ENCODE peak calls at places on chromosome 7, in nine cellular contexts. A is astrocyte of the spinal cord; V is iris pigment epithelial cell; P is GM23248; K is stimulated activated CD8-positive, alpha-beta memory T cell treated with anti-CD3 and anti-CD28 coated beads, Interleukin-7, amount 100 ng/mL, for 1 hour; C is upper lobe of right lung; D is EL; Q is NCI-H446 treated with DMSO at 0.1 percent for 48 hours; O is Ammon's horn. J is an unnamed sample.

GRCh38 chr7:136677456-136678365 is 190.7 kb upstream of the CHRM2 start:
- DNase-seq in A (peak), V (peak), P (peak), K (no peak), C (no peak), D (peak), Q (no peak), O (no peak), J (peak)

GRCh38 chr7:24573554-24574338 is 494 bp downstream of the PALS2 start:
- DNase-seq in A (peak), V (peak), P (peak), K (peak), C (peak), D (peak), Q (no peak), O (peak), J (peak)

GRCh38 chr7:155344618-155345433 is 47.1 kb downstream of the INSIG1 start:
- DNase-seq in A (peak), V (peak), P (peak), K (peak), C (peak), D (peak), Q (no peak), O (peak), J (peak)

GRCh38 chr7:36391436-36392198 is 2.0 kb downstream of the ANLN start:
- DNase-seq in A (peak), V (no peak), P (no peak), K (no peak), C (no peak), D (peak), Q (peak), O (no peak), J (peak)

GRCh38 chr7:105677803-105678583 is 96.7 kb upstream of the EFCAB10 start:
- DNase-seq in A (no peak), V (no peak), P (peak), K (peak), C (no peak), D (no peak), Q (no peak), O (no peak), J (no peak)

GRCh38 chr7:132380065-132380464 is 196.2 kb downstream of the PLXNA4 start:
- DNase-seq in A (no peak), V (no peak), P (no peak), K (no peak), C (no peak), D (no peak), Q (no peak), O (no peak), J (no peak)

GRCh38 chr7:99839560-99840011 is 11.8 kb downstream of the CYP3A43 start:
- DNase-seq in A (no peak), V (no peak), P (no peak), K (no peak), C (no peak), D (no peak), Q (no peak), O (no peak), J (no peak)

GRCh38 chr7:102146989-102147388 is 139.7 kb upstream of the SH2B2 start:
- DNase-seq in A (no peak), V (peak), P (no peak), K (no peak), C (no peak), D (no peak), Q (no peak), O (peak), J (no peak)

GRCh38 chr7:140639366-140640053 is 1.1 kb downstream of the DENND2A start:
- DNase-seq in A (peak), V (peak), P (peak), K (no peak), C (no peak), D (peak), Q (no peak), O (no peak), J (no peak)

GRCh38 chr7:133053321-133053891 is 28.5 kb downstream of the CHCHD3 start:
- DNase-seq in A (peak), V (peak), P (peak), K (no peak), C (no peak), D (peak), Q (peak), O (no peak), J (peak)

GRCh38 chr7:117715784-117716445 is 157.3 kb downstream of the CTTNBP2 start:
- DNase-seq in A (peak), V (peak), P (peak), K (no peak), C (no peak), D (peak), Q (no peak), O (peak), J (peak)

GRCh38 chr7:155306677-155307470 is 9.2 kb downstream of the INSIG1 start:
- DNase-seq in A (no peak), V (no peak), P (no peak), K (no peak), C (no peak), D (no peak), Q (no peak), O (no peak), J (no peak)

GRCh38 chr7:106047818-106048490 is 64.2 kb downstream of the SYPL1 start:
- DNase-seq in A (no peak), V (no peak), P (no peak), K (no peak), C (no peak), D (no peak), Q (peak), O (no peak), J (no peak)

GRCh38 chr7:149690688-149691446 is 82.5 kb downstream of the ZNF467 start:
- DNase-seq in A (peak), V (peak), P (peak), K (no peak), C (no peak), D (peak), Q (no peak), O (no peak), J (peak)

GRCh38 chr7:55524558-55525310 is 47.6 kb downstream of the VOPP1 start:
- DNase-seq in A (no peak), V (no peak), P (no peak), K (no peak), C (no peak), D (no peak), Q (no peak), O (peak), J (no peak)

GRCh38 chr7:118476036-118476435 is 251.5 kb downstream of the ANKRD7 start:
- DNase-seq in A (no peak), V (no peak), P (no peak), K (no peak), C (no peak), D (no peak), Q (no peak), O (no peak), J (no peak)

GRCh38 chr7:144786522-144786921 is 49.3 kb downstream of the TPK1 start:
- DNase-seq in A (no peak), V (peak), P (no peak), K (no peak), C (no peak), D (no peak), Q (no peak), O (no peak), J (no peak)

GRCh38 chr7:106944035-106944665 is 79.1 kb downstream of the PIK3CG start:
- DNase-seq in A (no peak), V (no peak), P (no peak), K (no peak), C (no peak), D (no peak), Q (no peak), O (no peak), J (no peak)

GRCh38 chr7:143463556-143463955 is 14.1 kb upstream of the TAS2R41 start:
- DNase-seq in A (no peak), V (no peak), P (no peak), K (no peak), C (no peak), D (no peak), Q (no peak), O (peak), J (no peak)